ENCODE peak calls at places on chromosomes 3 and 15, in four cellular contexts. M is body of pancreas, W is suprapubic skin, Z is IMR-90. Y is an unnamed sample.

GRCh38 chr3:189363856-189364255 is 192.1 kb downstream of the TPRG1 start:
- DNase-seq in M (no peak), W (no peak), Z (no peak), Y (peak)

GRCh38 chr15:40093224-40093842 is 15.3 kb downstream of the BMF start:
- DNase-seq in M (no peak), W (no peak), Z (peak), Y (no peak)

GRCh38 chr3:127535901-127536817 is 54.4 kb downstream of the TPRA1 start:
- DNase-seq in M (peak), W (no peak), Z (no peak), Y (no peak)

GRCh38 chr3:193828477-193828876 is 235.5 kb downstream of the OPA1 start:
- DNase-seq in M (peak), W (no peak), Z (no peak), Y (peak)

GRCh38 chr3:101182734-101183133 is 137.6 kb downstream of the IMPG2 start:
- DNase-seq in M (no peak), W (no peak), Z (peak), Y (no peak)

GRCh38 chr3:308597-309321 is 112.2 kb downstream of the CHL1 start:
- DNase-seq in M (no peak), W (no peak), Z (no peak), Y (no peak)

GRCh38 chr3:128252083-128252482 is 98.8 kb downstream of the EEFSEC start:
- DNase-seq in M (no peak), W (no peak), Z (peak), Y (no peak)

GRCh38 chr3:20047940-20048339 is 7.7 kb downstream of the KAT2B start:
- DNase-seq in M (no peak), W (no peak), Z (no peak), Y (no peak)

GRCh38 chr15:86634146-86634545 is 554.5 kb downstream of the AGBL1 start:
- DNase-seq in M (no peak), W (no peak), Z (no peak), Y (no peak)

GRCh38 chr3:26015752-26016151 is 225.9 kb downstream of the OXSM start:
- DNase-seq in M (no peak), W (no peak), Z (no peak), Y (no peak)

GRCh38 chr15:74174216-74174965 is 881 bp downstream of the ISLR start:
- DNase-seq in M (peak), W (peak), Z (no peak), Y (peak)

GRCh38 chr15:69740684-69741083 is 288.1 kb downstream of the RPLP1 start:
- DNase-seq in M (no peak), W (no peak), Z (no peak), Y (no peak)

GRCh38 chr3:152942366-152942765 is 107.4 kb downstream of the P2RY1 start:
- DNase-seq in M (no peak), W (no peak), Z (no peak), Y (no peak)

GRCh38 chr15:92652576-92652966 is 3.0 kb downstream of the FAM174B start:
- DNase-seq in M (peak), W (no peak), Z (no peak), Y (no peak)

DNA sequence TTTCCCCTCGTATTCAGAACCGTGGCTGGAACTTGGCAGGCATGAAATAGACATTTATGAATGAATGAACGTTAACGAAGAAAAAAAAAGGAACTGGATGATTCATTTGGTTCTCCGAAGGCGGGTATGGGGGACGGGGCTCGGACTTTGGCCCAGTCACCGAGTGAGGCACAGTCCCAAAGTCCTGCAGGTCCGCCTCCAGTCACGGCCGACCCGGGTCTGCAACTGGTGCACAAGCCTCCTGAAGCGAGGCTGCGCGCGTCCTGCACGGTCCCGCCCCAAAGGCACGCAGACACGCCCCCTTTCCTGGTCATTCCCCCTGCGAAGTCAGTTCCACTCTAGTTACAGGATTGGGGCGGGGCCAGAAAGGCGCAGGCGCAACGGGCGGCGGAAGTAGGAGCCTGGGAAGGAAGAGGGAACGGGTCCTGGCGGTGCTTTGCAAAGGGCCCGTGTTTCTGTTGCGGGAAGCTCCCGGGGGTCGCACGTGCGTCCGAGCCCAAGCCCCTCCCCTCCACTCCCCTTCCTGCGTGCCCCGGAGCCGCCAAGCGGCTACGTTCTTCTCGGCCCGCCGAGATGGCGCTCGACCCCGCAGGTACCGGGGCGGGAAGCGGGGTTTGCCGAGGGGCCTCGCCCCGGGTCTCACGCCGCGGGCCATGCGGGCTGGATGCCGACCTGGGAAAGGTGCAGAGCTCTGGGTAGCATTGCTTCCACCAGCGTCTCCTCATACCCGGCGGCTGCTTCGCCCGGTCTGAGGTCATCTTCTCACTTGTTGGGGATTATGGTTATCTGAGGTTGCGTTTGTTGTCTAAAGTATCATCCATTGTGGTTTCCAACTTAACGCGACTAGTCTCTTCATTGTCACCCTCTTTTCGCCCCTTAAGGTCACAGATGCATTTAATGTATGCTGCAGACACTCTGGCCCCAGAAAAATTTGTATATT is at the start of gene CMC1:
- DNase-seq in M (peak), W (peak), Z (peak), Y (peak)
- TF ChIP-seq POLR2A in M (peak), W (peak), Z (peak), Y (no peak)

GRCh38 chr3:40313975-40314860 is 4.7 kb downstream of the EIF1B start:
- DNase-seq in M (peak), W (no peak), Z (no peak), Y (no peak)
- TF ChIP-seq POLR2A in M (no peak), W (no peak), Z (no peak), Y (no peak)

GRCh38 chr3:52777127-52777958 is at the start of gene ITIH1:
- DNase-seq in M (no peak), W (no peak), Z (no peak), Y (no peak)
- TF ChIP-seq POLR2A in M (no peak), W (no peak), Z (no peak), Y (no peak)

DNA sequence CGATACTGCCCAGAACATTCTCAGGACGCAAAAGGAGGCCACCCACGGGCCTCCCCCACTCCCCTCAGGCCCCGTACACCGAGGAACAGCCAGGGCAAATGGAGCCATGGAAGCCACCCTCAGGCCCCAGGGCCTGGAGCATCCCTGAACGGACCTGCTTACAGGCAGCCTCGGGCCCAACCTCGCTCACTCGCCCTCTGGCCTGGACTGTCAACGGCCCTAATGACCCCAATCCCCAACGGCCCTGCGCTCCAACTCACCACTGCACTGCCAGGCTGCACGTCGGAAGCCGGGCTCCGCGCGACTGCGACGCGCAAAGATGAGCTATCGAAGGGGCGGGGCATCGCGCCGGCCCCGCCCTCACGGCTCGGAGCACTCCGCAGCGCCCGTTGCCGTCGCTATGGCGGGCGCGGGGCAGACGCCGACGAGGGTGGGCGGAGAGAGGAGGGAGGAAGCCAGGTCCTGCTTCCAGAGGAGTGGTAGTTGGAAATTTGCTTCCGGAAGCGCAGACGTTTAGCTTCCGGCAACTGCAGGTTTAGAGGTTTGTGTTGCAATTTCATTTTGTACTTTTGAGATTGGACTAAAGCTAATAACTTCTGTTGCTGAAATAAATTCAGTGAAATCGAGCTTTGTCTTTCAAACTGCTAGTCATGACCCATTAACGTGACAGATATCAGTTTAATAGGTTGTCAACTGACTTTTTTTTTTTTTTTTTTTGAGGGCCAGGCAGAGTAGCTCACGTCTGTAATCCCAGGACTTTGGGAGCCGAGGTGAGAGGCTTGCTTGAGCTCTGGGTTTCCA is at the start of gene SKIC8:
- DNase-seq in M (peak), W (peak), Z (peak), Y (peak)
- TF ChIP-seq POLR2A in M (peak), W (peak), Z (peak), Y (peak)

DNA sequence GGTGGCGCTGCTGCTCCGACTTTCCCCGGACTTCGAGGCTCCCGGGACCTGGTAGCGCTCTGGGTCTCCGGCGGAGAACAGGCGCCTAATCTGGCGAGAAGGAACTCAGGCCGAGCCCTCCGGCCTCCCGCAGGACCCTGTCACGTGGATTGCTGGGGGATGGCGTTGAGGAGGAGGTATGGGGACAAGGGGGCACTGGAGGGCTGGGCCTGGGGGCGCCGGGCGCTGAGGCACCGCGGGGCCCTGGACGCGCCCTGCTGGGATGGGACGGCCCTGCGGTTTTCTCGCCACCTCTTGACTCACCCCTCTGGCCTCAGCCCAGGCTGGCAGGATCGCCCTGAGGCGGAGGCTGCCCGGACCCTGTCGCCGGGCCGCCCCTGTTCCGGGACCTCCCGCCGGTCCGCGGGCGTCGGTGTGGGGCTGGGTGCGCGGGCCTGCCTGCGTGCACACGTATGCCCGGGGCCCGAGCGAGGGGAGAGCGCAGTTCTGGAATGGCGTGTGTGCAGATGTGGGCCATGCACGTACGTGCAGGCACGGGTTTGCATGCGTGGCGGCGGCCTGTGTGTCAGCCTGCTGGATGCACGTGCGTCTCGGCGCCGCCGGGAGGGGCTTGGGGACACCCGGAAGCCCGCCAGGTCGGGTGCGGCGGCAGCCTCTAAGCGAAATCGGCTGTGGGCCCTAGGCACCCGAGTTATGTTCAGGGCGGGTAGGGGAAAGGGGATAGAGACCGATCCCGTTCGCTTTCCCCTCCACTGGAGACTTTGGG is 752 bp downstream of the C15orf39 start:
- DNase-seq in M (peak), W (peak), Z (peak), Y (peak)
- TF ChIP-seq POLR2A in M (peak), W (peak), Z (peak), Y (no peak)

Y was measured in thyroid gland.